ENCODE peak calls at places on chromosomes 5 and 9, in six cellular contexts. U, G, Y, J, K and H are unnamed samples. For H3K4me1, the result is how much of the 10 kb centered on the place peaks cover.

GRCh38 chr9:98709968-98710965 is 1.5 kb upstream of the GABBR2 start:
- DNase-seq in K (no peak), J (no peak), U (peak), G (no peak), Y (peak), H (no peak)

GRCh38 chr9:128819716-128820664 is 1.7 kb downstream of the ENDOG start:
- DNase-seq in Y (no peak), K (no peak), G (no peak), J (no peak), U (no peak), H (no peak)

GRCh38 chr5:135343417-135343816 is 55.6 kb downstream of the MACROH2A1 start:
- DNase-seq in K (no peak), U (no peak), J (no peak), G (no peak), Y (no peak), H (no peak)

GRCh38 chr9:113993838-113994540 is 84.1 kb downstream of the AMBP start:
- DNase-seq in U (no peak), J (no peak), Y (no peak), K (no peak), G (no peak), H (no peak)

GRCh38 chr5:116507051-116507537 is 67.5 kb downstream of the SEMA6A start:
- DNase-seq in K (no peak), U (no peak), J (no peak), Y (no peak), G (no peak), H (no peak)

GRCh38 chr5:154506716-154507080 is 28.7 kb upstream of the HAND1 start:
- DNase-seq in Y (no peak), U (no peak), G (no peak), J (no peak), K (no peak), H (no peak)

GRCh38 chr5:126877569-126877968 is 100.6 kb downstream of the LMNB1 start:
- DNase-seq in K (no peak), J (no peak), U (no peak), G (no peak), Y (no peak), H (no peak)

GRCh38 chr9:96164268-96164683 is 137.7 kb downstream of the HSD17B3 start:
- DNase-seq in G (no peak), J (no peak), K (no peak), U (no peak), Y (no peak), H (no peak)

GRCh38 chr5:179484201-179484600 is 66.2 kb upstream of the RUFY1 start:
- DNase-seq in G (no peak), J (no peak), U (no peak), Y (no peak), K (no peak), H (no peak)

GRCh38 chr5:134001938-134002731 is 2.6 kb downstream of the VDAC1 start:
- DNase-seq in G (no peak), J (no peak), Y (no peak), U (no peak), K (no peak), H (no peak)

GRCh38 chr9:79224672-79225433 is 346.9 kb upstream of the TLE4 start:
- DNase-seq in G (no peak), U (no peak), Y (peak), K (no peak), J (no peak), H (no peak)

GRCh38 chr9:136095028-136095494 is at the start of gene NACC2:
- DNase-seq in J (no peak), U (peak), Y (peak), G (no peak), K (no peak), H (no peak)

GRCh38 chr9:33153666-33154065 is 13.5 kb downstream of the B4GALT1 start:
- DNase-seq in U (no peak), K (no peak), Y (no peak), G (no peak), J (no peak), H (no peak)

GRCh38 chr9:33154368-33154767 is 12.8 kb downstream of the B4GALT1 start:
- DNase-seq in G (no peak), Y (no peak), U (no peak), K (no peak), J (no peak), H (no peak)

GRCh38 chr9:33153001-33153400 is 14.1 kb downstream of the B4GALT1 start:
- DNase-seq in Y (no peak), G (no peak), K (no peak), J (no peak), U (no peak), H (no peak)

GRCh38 chr9:33151007-33151557 is 16.1 kb downstream of the B4GALT1 start:
- DNase-seq in K (peak), U (no peak), J (no peak), Y (peak), G (no peak), H (no peak)

GRCh38 chr9:33151601-33152000 is 15.5 kb downstream of the B4GALT1 start:
- DNase-seq in U (no peak), J (no peak), K (no peak), Y (no peak), G (no peak), H (no peak)
- H3K4me1 ChIP-seq in U (under half), J (half or more), K (under half), Y (half or more), G (under half), H (under half)

DNA sequence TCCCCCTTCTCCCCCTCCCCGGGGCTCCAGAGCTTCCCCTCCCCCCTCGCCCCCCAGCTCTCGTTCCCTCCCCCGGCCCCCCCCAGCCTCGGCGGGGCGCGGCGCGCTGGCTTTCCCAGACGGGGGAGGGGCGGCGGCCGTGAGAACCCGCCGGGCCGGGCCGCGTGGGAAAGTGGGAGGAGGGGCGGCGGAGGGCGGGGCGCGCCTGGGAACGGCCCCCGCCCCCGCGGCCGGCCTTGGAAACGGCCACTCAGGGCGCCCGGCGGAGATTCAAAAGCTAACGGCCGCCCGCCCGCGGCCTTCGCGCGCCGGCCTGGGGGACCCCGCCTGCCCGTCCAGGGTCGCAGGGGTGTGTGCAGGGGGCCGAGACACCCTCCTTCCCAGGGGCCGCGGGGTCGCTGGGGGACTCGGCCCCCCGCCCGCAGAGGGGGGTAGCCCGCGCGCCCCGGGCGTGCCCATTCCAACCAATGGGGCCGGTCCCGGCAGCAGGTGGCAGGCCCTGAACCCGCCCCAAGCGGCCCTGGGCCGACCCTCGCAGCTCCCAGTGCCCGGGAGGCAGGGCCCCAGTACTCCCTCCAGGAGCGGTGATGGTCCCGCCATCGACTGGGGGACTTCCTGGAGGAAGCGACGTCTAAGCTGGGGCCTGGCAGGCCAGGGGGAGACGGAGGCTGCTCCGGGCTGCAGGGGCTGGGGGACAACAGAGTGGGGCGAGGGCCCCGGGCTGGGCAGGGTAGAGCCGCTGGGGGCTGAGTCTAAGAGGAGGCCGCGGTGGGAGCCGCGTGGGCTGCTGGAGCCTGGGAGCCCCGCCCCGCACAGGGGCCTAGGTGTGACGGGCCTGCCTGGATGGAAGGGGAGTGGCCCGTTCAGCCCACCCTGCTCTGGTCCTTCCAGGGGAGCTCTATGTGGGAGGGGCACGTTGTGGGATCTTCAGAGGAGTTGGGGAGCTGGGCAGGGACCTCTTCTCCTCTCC is 14.2 kb upstream of the NRARP start:
- DNase-seq in Y (peak), J (no peak), G (no peak), U (peak), K (no peak), H (no peak)
- TF ChIP-seq REST in Y (no peak), J (no peak), G (no peak), U (no peak), K (no peak), H (no peak)

GRCh38 chr5:149303210-149303609 is 31.6 kb downstream of the AFAP1L1 start:
- DNase-seq in K (no peak), J (no peak), U (no peak), G (no peak), Y (no peak), H (no peak)
- H3K27ac ChIP-seq in K (no peak), J (no peak), U (no peak), G (no peak), Y (no peak), H (no peak)

DNA sequence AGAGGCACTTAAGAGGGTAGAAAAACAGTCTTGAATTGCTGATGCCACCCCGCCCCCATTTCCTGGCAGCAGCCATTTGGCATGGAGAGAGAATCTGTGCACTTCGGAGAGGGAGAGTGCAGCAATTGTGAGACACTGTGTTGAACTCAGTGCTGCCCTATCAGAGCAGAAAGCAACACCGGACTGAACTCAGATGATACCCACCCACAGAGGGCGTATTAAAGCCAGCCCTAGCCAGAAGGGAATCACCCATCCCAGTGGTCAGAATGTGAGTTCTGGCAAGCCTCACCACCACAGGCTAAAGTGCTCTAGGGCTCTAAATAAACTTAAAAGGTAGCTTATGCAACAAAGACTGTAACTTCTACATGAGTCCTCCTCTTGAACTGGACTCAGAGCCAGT is 88.4 kb upstream of the RGS7BP start:
- DNase-seq in G (no peak), K (no peak), U (peak), Y (peak), J (no peak), H (no peak)
- H3K4me1 ChIP-seq in G (under half), K (under half), U (under half), Y (under half), J (under half), H (under half)